ENCODE peak calls at places on chromosomes 13 and 19, in five cellular contexts. I is type B pancreatic cell; E is activated CD4-positive, CD25-positive, alpha-beta regulatory T cell; W is T-helper 17 cell; V is HuH-7. O is an unnamed sample.

GRCh38 chr13:72565893-72566292 is 161.5 kb downstream of the MZT1 start:
- DNase-seq in I (no peak), E (no peak), W (no peak), V (peak), O (peak)

GRCh38 chr13:76418404-76418803 is 467.8 kb downstream of the KCTD12 start:
- DNase-seq in I (no peak), E (no peak), W (no peak), V (no peak), O (no peak)

GRCh38 chr19:33064117-33064777 is 441 bp downstream of the RHPN2 start:
- DNase-seq in I (peak), E (no peak), W (no peak), V (peak), O (peak)

GRCh38 chr13:76993021-76993420 is 1.1 kb downstream of the CLN5 start:
- DNase-seq in I (no peak), E (no peak), W (no peak), V (no peak), O (no peak)

GRCh38 chr13:68944272-68944671 is 1163.4 kb upstream of the ATXN8OS start:
- DNase-seq in I (no peak), E (no peak), W (no peak), V (no peak), O (no peak)

GRCh38 chr19:3053218-3053621 is 9.1 kb downstream of the TLE5 start:
- DNase-seq in I (no peak), E (no peak), W (no peak), V (no peak), O (no peak)

GRCh38 chr19:27744926-27745844 is 1467.8 kb downstream of the UQCRFS1 start:
- DNase-seq in I (peak), E (no peak), W (no peak), V (no peak), O (no peak)

GRCh38 chr19:40450664-40451063 is 6.5 kb upstream of the SERTAD3 start:
- DNase-seq in I (no peak), E (no peak), W (no peak), V (no peak), O (no peak)

GRCh38 chr19:1276620-1277007 is 1.3 kb downstream of the FAM174C start:
- DNase-seq in I (no peak), E (no peak), W (no peak), V (no peak), O (no peak)

GRCh38 chr13:112876305-112877000 is 92.6 kb upstream of the MCF2L start:
- DNase-seq in I (no peak), E (no peak), W (no peak), V (no peak), O (no peak)

GRCh38 chr13:78606471-78607408 is 3.4 kb upstream of the POU4F1 start:
- DNase-seq in I (no peak), E (no peak), W (no peak), V (no peak), O (no peak)

GRCh38 chr19:8308891-8309291 is 733 bp upstream of the CD320 start:
- DNase-seq in I (peak), E (no peak), W (no peak), V (no peak), O (no peak)

GRCh38 chr13:25001807-25002206 is 94.1 kb upstream of the PABPC3 start:
- DNase-seq in I (no peak), E (no peak), W (no peak), V (no peak), O (no peak)

GRCh38 chr19:44308011-44308410 is 3.2 kb upstream of the ZNF235 start:
- DNase-seq in I (no peak), E (no peak), W (no peak), V (no peak), O (no peak)

GRCh38 chr13:51158365-51158764 is 47.3 kb upstream of the C13orf42 start:
- DNase-seq in I (no peak), E (no peak), W (no peak), V (no peak), O (peak)

GRCh38 chr13:68995972-68996670 is 1111.5 kb upstream of the ATXN8OS start:
- DNase-seq in I (no peak), E (no peak), W (no peak), V (no peak), O (no peak)

GRCh38 chr19:47352095-47352494 is 3.0 kb downstream of the DHX34 start:
- DNase-seq in I (no peak), E (no peak), W (no peak), V (no peak), O (no peak)

GRCh38 chr13:22278336-22278929 is 607.6 kb downstream of the FGF9 start:
- DNase-seq in I (no peak), E (peak), W (peak), V (peak), O (peak)

O was measured in T47D.